ENCODE peak calls at places on chromosome 12, in four cellular contexts. K is HepG2, V is GM12878, N is K562. C is an unnamed sample.

GRCh38 chr12:46439793-46440511 is 67.4 kb upstream of the SLC38A2 start:
- DNase-seq in K (no peak), V (no peak), N (peak), C (no peak)

GRCh38 chr12:78799679-78800078 is 64.9 kb upstream of the SYT1 start:
- DNase-seq in K (no peak), V (no peak), N (no peak), C (no peak)

GRCh38 chr12:58629376-58629775 is 290.9 kb downstream of the LRIG3 start:
- DNase-seq in K (no peak), V (no peak), N (no peak), C (no peak)

GRCh38 chr12:46964496-46965098 is 114.8 kb upstream of the PCED1B start:
- DNase-seq in K (no peak), V (no peak), N (no peak), C (peak)

GRCh38 chr12:30450872-30451271 is 244.8 kb downstream of the IPO8 start:
- DNase-seq in K (no peak), V (no peak), N (peak), C (no peak)

GRCh38 chr12:49358548-49359141 is 8.6 kb upstream of the SPATS2 start:
- DNase-seq in K (peak), V (no peak), N (peak), C (peak)

GRCh38 chr12:58728397-58728796 is 191.9 kb downstream of the LRIG3 start:
- DNase-seq in K (no peak), V (no peak), N (no peak), C (no peak)

GRCh38 chr12:96368687-96369086 is 31.6 kb downstream of the CDK17 start:
- DNase-seq in K (no peak), V (no peak), N (no peak), C (no peak)

GRCh38 chr12:94405378-94406116 is 54.1 kb downstream of the CEP83 start:
- DNase-seq in K (no peak), V (peak), N (no peak), C (no peak)

GRCh38 chr12:122106891-122107660 is 28.5 kb downstream of the MLXIP start:
- DNase-seq in K (no peak), V (no peak), N (no peak), C (no peak)

GRCh38 chr12:125999643-126000042 is 934.4 kb downstream of the AACS start:
- DNase-seq in K (no peak), V (no peak), N (no peak), C (no peak)

GRCh38 chr12:109760031-109760929 is 46.7 kb downstream of the FAM222A start:
- DNase-seq in K (peak), V (no peak), N (no peak), C (peak)

GRCh38 chr12:132327351-132328171 is 1.8 kb downstream of the GALNT9 start:
- DNase-seq in K (no peak), V (no peak), N (no peak), C (no peak)

GRCh38 chr12:18242380-18243089 is 18.8 kb upstream of the PIK3C2G start:
- DNase-seq in K (peak), V (no peak), N (no peak), C (no peak)

GRCh38 chr12:18243238-18243637 is 18.1 kb upstream of the PIK3C2G start:
- DNase-seq in K (no peak), V (no peak), N (no peak), C (no peak)

DNA sequence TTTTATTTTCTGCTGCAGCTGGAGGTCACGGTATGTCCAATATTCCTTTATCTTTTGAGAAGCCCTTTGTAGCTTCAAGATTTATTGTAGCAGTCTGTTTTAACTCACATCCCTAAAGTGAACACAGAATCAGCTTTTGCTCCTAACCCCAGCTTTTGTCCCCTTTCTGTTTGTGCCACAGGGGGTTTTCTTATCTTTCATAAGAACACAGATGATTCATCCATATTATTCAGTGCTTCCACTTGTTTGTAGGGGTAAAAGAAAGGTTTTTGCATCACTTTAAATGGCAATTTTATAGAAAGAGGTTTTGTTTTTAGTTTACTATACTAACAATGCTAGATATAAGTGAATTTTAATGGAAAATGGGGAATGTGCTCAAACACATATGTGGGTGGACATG is 21.8 kb upstream of the PIK3C2G start:
- DNase-seq in K (no peak), V (no peak), N (no peak), C (no peak)
- TF ChIP-seq MAX in K (no peak), V (no peak), N (no peak), C (no peak)

DNA sequence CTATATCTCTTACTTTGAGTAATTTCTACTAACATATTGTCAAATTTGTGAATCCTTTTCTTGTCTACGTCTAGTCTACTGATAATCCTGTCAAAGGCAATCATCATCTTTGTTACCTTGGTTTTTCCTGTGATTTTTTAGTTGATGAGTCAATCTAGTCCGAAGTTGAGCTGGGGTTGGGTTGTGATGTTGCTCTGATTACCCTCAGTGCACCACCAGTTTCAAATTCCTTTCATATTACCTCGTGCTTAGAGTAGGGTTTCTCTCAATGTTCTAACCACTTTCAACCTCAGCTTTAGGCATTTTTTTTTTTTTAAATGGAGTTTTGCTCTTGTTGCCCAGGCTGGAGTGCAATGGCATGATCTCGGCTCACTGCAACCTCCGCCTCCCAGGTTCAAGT is 186.8 kb downstream of the BTG1 start:
- DNase-seq in K (no peak), V (no peak), N (no peak), C (no peak)
- TF ChIP-seq ATF3 in K (no peak), V (no peak), N (no peak), C (no peak)

GRCh38 chr12:113900711-113901110 is 65.4 kb downstream of the RBM19 start:
- DNase-seq in K (no peak), V (no peak), N (no peak), C (no peak)

GRCh38 chr12:113899844-113900471 is 66.2 kb downstream of the RBM19 start:
- DNase-seq in K (no peak), V (no peak), N (no peak), C (no peak)

GRCh38 chr12:113905829-113906228 is 60.3 kb downstream of the RBM19 start:
- DNase-seq in K (no peak), V (no peak), N (no peak), C (no peak)

GRCh38 chr12:113906411-113907200 is 59.5 kb downstream of the RBM19 start:
- DNase-seq in K (no peak), V (no peak), N (no peak), C (no peak)

DNA sequence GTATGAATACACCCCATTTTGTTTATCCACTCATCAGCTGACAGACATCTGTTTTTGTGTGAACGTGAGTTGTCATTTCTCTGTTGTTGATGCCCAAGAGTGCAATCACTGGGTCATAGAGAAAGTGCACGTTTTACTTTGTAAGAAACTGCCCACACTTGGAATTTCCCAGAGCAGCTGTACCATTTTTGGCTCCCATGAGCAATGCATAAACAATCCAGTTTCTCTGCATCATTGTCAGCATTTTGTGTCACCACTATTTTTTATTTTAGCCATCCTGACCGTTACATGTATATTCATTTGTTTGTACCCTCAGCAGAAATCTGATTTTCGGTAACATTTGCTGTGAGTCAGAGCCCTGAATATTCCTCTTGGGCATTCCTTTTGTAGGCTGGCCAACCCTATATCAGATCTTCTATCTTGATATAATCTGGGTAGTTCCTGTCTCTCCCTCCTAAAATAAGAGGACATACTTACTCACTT is 62.7 kb downstream of the RBM19 start:
- DNase-seq in K (no peak), V (peak), N (no peak), C (no peak)
- TF ChIP-seq CREB1 in K (no peak), V (no peak), N (no peak), C (no peak)

DNA sequence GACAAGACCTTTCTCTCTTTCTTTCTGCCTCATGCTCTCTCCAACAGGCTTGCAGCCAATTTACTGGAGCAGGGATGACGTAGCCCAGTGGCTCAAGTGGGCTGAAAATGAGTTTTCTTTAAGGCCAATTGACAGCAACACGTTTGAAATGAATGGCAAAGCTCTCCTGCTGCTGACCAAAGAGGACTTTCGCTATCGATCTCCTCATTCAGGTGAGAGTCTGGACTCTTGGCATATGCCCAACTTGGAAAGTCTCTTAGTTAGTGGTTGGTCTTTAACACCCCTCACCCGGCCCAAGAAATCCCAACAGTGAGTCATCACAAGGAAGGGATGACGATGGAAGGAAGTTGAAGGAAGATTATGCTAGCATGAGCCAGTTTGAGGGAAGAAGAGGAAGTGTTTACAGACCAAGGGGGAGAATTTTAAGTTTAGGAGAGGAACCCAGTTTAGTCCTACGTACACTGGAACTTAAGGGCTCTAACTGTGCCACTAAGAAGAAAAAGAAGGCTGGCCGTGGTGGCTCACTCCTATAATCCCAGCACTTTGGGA is 189.7 kb downstream of the ETV6 start:
- DNase-seq in K (no peak), V (no peak), N (no peak), C (no peak)
- TF ChIP-seq MAX in K (no peak), V (no peak), N (no peak), C (no peak)

GRCh38 chr12:123655420-123655819 is 15.5 kb upstream of the TCTN2 start:
- DNase-seq in K (no peak), V (peak), N (no peak), C (no peak)
- TF ChIP-seq ATF3 in K (no peak), V (no peak), N (no peak), C (no peak)

C was measured in WTC11.